ENCODE peak calls at places on chromosome 22, in five cellular contexts. One of them, this sample, is unnamed.

GRCh38 chr22:41052661-41053490 is 39.5 kb upstream of the EP300 start:
- DNase-seq in IMR-90: peak; percentile 84
- DNase-seq in mesendoderm: peak; percentile 16
- DNase-seq in H1: no peak
- DNase-seq in neuronal stem cell: no peak
- DNase-seq in this sample: peak; percentile 92

GRCh38 chr22:30694171-30694637 is 470 bp upstream of the OSBP2 start:
- DNase-seq in IMR-90: peak; percentile 35
- DNase-seq in mesendoderm: peak; percentile 58
- DNase-seq in H1: peak; percentile 82
- DNase-seq in neuronal stem cell: peak; percentile 40
- DNase-seq in this sample: peak; percentile 11

GRCh38 chr22:28151241-28151640 is 232.2 kb upstream of the PITPNB start:
- DNase-seq in IMR-90: no peak
- DNase-seq in mesendoderm: no peak
- DNase-seq in H1: no peak
- DNase-seq in neuronal stem cell: no peak
- DNase-seq in this sample: peak; percentile 47

GRCh38 chr22:37822079-37822833 is 926 bp upstream of the GALR3 start:
- DNase-seq in IMR-90: no peak
- DNase-seq in mesendoderm: peak; percentile 61
- DNase-seq in H1: peak; percentile 62
- DNase-seq in neuronal stem cell: no peak
- DNase-seq in this sample: no peak

GRCh38 chr22:19579880-19580279 is 55.7 kb upstream of the CLDN5 start:
- DNase-seq in IMR-90: no peak
- DNase-seq in mesendoderm: no peak
- DNase-seq in H1: no peak
- DNase-seq in neuronal stem cell: no peak
- DNase-seq in this sample: no peak

GRCh38 chr22:47168441-47168840 is 406.0 kb downstream of the TBC1D22A start:
- DNase-seq in IMR-90: no peak
- DNase-seq in mesendoderm: no peak
- DNase-seq in H1: no peak
- DNase-seq in neuronal stem cell: no peak
- DNase-seq in this sample: no peak

GRCh38 chr22:49958961-49959781 is 1.4 kb upstream of the PIM3 start:
- DNase-seq in IMR-90: no peak
- DNase-seq in mesendoderm: no peak
- DNase-seq in H1: no peak
- DNase-seq in neuronal stem cell: no peak
- DNase-seq in this sample: no peak

GRCh38 chr22:44316393-44317162 is 3.8 kb upstream of the SHISAL1 start:
- DNase-seq in IMR-90: no peak
- DNase-seq in mesendoderm: no peak
- DNase-seq in H1: no peak
- DNase-seq in neuronal stem cell: no peak
- DNase-seq in this sample: no peak

GRCh38 chr22:30295576-30295975 is 6.3 kb upstream of the CASTOR1 start:
- DNase-seq in IMR-90: no peak
- DNase-seq in mesendoderm: no peak
- DNase-seq in H1: no peak
- DNase-seq in neuronal stem cell: no peak
- DNase-seq in this sample: no peak

GRCh38 chr22:29113329-29113728 is 40.5 kb downstream of the KREMEN1 start:
- DNase-seq in IMR-90: peak; percentile 57
- DNase-seq in mesendoderm: no peak
- DNase-seq in H1: no peak
- DNase-seq in neuronal stem cell: no peak
- DNase-seq in this sample: no peak

GRCh38 chr22:38203090-38203810 is 1.5 kb downstream of the MAFF start:
- DNase-seq in IMR-90: peak; percentile 53
- DNase-seq in mesendoderm: peak; percentile 48
- DNase-seq in H1: peak; percentile 73
- DNase-seq in neuronal stem cell: no peak
- DNase-seq in this sample: peak; percentile 56

GRCh38 chr22:24576793-24577192 is 16.1 kb downstream of the LRRC75B start:
- DNase-seq in IMR-90: no peak
- DNase-seq in mesendoderm: no peak
- DNase-seq in H1: no peak
- DNase-seq in neuronal stem cell: no peak
- DNase-seq in this sample: no peak

GRCh38 chr22:17368727-17369552 is at the start of gene CECR2:
- DNase-seq in IMR-90: no peak
- DNase-seq in mesendoderm: peak; percentile 95
- DNase-seq in H1: peak; percentile 84
- DNase-seq in neuronal stem cell: peak; percentile 90
- DNase-seq in this sample: peak; percentile 1

GRCh38 chr22:30001459-30001858 is 78.8 kb upstream of the HORMAD2 start:
- DNase-seq in IMR-90: no peak
- DNase-seq in mesendoderm: no peak
- DNase-seq in H1: no peak
- DNase-seq in neuronal stem cell: no peak
- DNase-seq in this sample: no peak

GRCh38 chr22:29225422-29226090 is 19.9 kb downstream of the EMID1 start:
- DNase-seq in IMR-90: peak; percentile 42
- DNase-seq in mesendoderm: no peak
- DNase-seq in H1: no peak
- DNase-seq in neuronal stem cell: no peak
- DNase-seq in this sample: peak; percentile 73

GRCh38 chr22:30245985-30246901 is at the start of gene LIF:
- DNase-seq in IMR-90: peak; percentile 86
- DNase-seq in mesendoderm: peak; percentile 49
- DNase-seq in H1: peak; percentile 75
- DNase-seq in neuronal stem cell: no peak
- DNase-seq in this sample: peak; percentile 83

GRCh38 chr22:45997775-45998637 is 21.0 kb upstream of the WNT7B start:
- DNase-seq in IMR-90: no peak
- DNase-seq in mesendoderm: no peak
- DNase-seq in H1: no peak
- DNase-seq in neuronal stem cell: no peak
- DNase-seq in this sample: no peak

GRCh38 chr22:43164636-43165035 is 13.3 kb downstream of the TSPO start:
- DNase-seq in IMR-90: no peak
- DNase-seq in mesendoderm: no peak
- DNase-seq in H1: no peak
- DNase-seq in neuronal stem cell: no peak
- DNase-seq in this sample: no peak

GRCh38 chr22:19803736-19804267 is 43.2 kb downstream of the TBX1 start:
- DNase-seq in IMR-90: no peak
- DNase-seq in mesendoderm: no peak
- DNase-seq in H1: no peak
- DNase-seq in neuronal stem cell: no peak
- DNase-seq in this sample: no peak

GRCh38 chr22:17113600-17113999 is 7.6 kb downstream of the TMEM121B start:
- DNase-seq in IMR-90: no peak
- DNase-seq in mesendoderm: no peak
- DNase-seq in H1: no peak
- DNase-seq in neuronal stem cell: no peak
- DNase-seq in this sample: no peak

GRCh38 chr22:40855960-40856512 is 403 bp downstream of the ST13 start:
- DNase-seq in IMR-90: peak; percentile 18
- DNase-seq in mesendoderm: peak; percentile 52
- DNase-seq in H1: no peak
- DNase-seq in neuronal stem cell: peak; percentile 53
- DNase-seq in this sample: no peak

GRCh38 chr22:29509298-29509697 is 29.3 kb downstream of the NEFH start:
- DNase-seq in IMR-90: no peak
- DNase-seq in mesendoderm: peak; percentile 3
- DNase-seq in H1: no peak
- DNase-seq in neuronal stem cell: no peak
- DNase-seq in this sample: no peak

GRCh38 chr22:24588756-24589481 is 4.0 kb downstream of the LRRC75B start:
- DNase-seq in IMR-90: no peak
- DNase-seq in mesendoderm: no peak
- DNase-seq in H1: no peak
- DNase-seq in neuronal stem cell: no peak
- DNase-seq in this sample: no peak

GRCh38 chr22:45139693-45140092 is 24.0 kb upstream of the NUP50 start:
- DNase-seq in IMR-90: no peak
- DNase-seq in mesendoderm: no peak
- DNase-seq in H1: no peak
- DNase-seq in neuronal stem cell: no peak
- DNase-seq in this sample: no peak

GRCh38 chr22:40479126-40479800 is 108.9 kb downstream of the SGSM3 start:
- DNase-seq in IMR-90: no peak
- DNase-seq in mesendoderm: peak; percentile 96
- DNase-seq in H1: peak; percentile 39
- DNase-seq in neuronal stem cell: no peak
- DNase-seq in this sample: no peak

GRCh38 chr22:37566329-37566837 is 6.1 kb downstream of the CDC42EP1 start:
- DNase-seq in IMR-90: no peak
- DNase-seq in mesendoderm: no peak
- DNase-seq in H1: no peak
- DNase-seq in neuronal stem cell: no peak
- DNase-seq in this sample: no peak

GRCh38 chr22:50371101-50371648 is 28.0 kb downstream of the PPP6R2 start:
- DNase-seq in IMR-90: no peak
- DNase-seq in mesendoderm: no peak
- DNase-seq in H1: no peak
- DNase-seq in neuronal stem cell: no peak
- DNase-seq in this sample: no peak

GRCh38 chr22:27554106-27554814 is 247.3 kb downstream of the MN1 start:
- DNase-seq in IMR-90: peak; percentile 20
- DNase-seq in mesendoderm: peak; percentile 15
- DNase-seq in H1: no peak
- DNase-seq in neuronal stem cell: no peak
- DNase-seq in this sample: peak; percentile 46

GRCh38 chr22:44120314-44120704 is 60.4 kb upstream of the PARVG start:
- DNase-seq in IMR-90: no peak
- DNase-seq in mesendoderm: peak; percentile 47
- DNase-seq in H1: no peak
- DNase-seq in neuronal stem cell: no peak
- DNase-seq in this sample: no peak

GRCh38 chr22:27756212-27756660 is 45.3 kb downstream of the MN1 start:
- DNase-seq in IMR-90: no peak
- DNase-seq in mesendoderm: no peak
- DNase-seq in H1: no peak
- DNase-seq in neuronal stem cell: no peak
- DNase-seq in this sample: no peak

GRCh38 chr22:41687901-41688364 is 734 bp downstream of the SNU13 start:
- DNase-seq in IMR-90: peak; percentile 22
- DNase-seq in mesendoderm: peak; percentile 59
- DNase-seq in H1: no peak
- DNase-seq in neuronal stem cell: no peak
- DNase-seq in this sample: peak; percentile 59

DNA sequence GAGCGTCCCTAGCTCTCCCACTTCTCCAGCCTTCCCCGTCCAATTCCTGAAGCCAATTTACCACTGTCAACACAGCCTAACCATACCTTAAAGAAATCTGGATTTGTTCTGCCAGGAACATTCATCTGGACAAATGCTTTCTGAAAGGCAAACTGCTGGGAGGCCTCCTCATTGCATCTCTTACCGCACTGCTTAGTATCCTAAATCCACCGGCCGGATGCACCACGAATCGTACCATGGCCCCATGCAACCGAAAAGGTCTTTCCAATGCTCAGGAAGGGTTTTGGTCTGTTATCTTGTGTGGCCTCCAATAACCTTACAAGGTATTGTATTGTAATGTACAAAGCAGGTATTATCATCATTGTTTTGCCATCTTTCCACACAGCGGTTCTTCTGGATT is 57.6 kb downstream of the MYH9 start:
- DNase-seq in IMR-90: no peak
- DNase-seq in mesendoderm: peak; percentile 44
- DNase-seq in H1: no peak
- DNase-seq in neuronal stem cell: no peak
- DNase-seq in this sample: no peak
- H3K79me1 ChIP-seq in IMR-90: peaks cover 94% of the 10 kb centered on the region
- H3K79me1 ChIP-seq in mesendoderm: peaks cover 44% of the 10 kb centered on the region
- H3K79me1 ChIP-seq in H1: peaks cover 13% of the 10 kb centered on the region
- H3K79me1 ChIP-seq in neuronal stem cell: peaks cover 15% of the 10 kb centered on the region
- H3K79me1 ChIP-seq in this sample: no peaks in the 10 kb centered on the region

GRCh38 chr22:39457546-39458442 is 982 bp downstream of the MGAT3 start:
- DNase-seq in IMR-90: no peak
- DNase-seq in mesendoderm: no peak
- DNase-seq in H1: no peak
- DNase-seq in neuronal stem cell: no peak
- DNase-seq in this sample: no peak
- H3K4me3 ChIP-seq in IMR-90: peak overlapping the region; percentile 28
- H3K4me3 ChIP-seq in mesendoderm: peak overlapping the region; percentile 43
- H3K4me3 ChIP-seq in H1: peak overlapping the region; percentile 89
- H3K4me3 ChIP-seq in neuronal stem cell: peak overlapping the region; percentile 84
- H3K4me3 ChIP-seq in this sample: peak overlapping the region; percentile 60

GRCh38 chr22:32544953-32545558 is 70.4 kb downstream of the FBXO7 start:
- DNase-seq in IMR-90: peak; percentile 70
- DNase-seq in mesendoderm: no peak
- DNase-seq in H1: no peak
- DNase-seq in neuronal stem cell: no peak
- DNase-seq in this sample: peak; percentile 49

GRCh38 chr22:32542332-32543019 is 67.9 kb downstream of the FBXO7 start:
- DNase-seq in IMR-90: no peak
- DNase-seq in mesendoderm: no peak
- DNase-seq in H1: no peak
- DNase-seq in neuronal stem cell: no peak
- DNase-seq in this sample: no peak

GRCh38 chr22:32541481-32541880 is 66.9 kb downstream of the FBXO7 start:
- DNase-seq in IMR-90: no peak
- DNase-seq in mesendoderm: no peak
- DNase-seq in H1: no peak
- DNase-seq in neuronal stem cell: no peak
- DNase-seq in this sample: no peak

GRCh38 chr22:32545801-32546200 is 71.2 kb downstream of the FBXO7 start:
- DNase-seq in IMR-90: peak; percentile 45
- DNase-seq in mesendoderm: no peak
- DNase-seq in H1: no peak
- DNase-seq in neuronal stem cell: no peak
- DNase-seq in this sample: peak; percentile 70

GRCh38 chr22:32543020-32543357 is 68.4 kb downstream of the FBXO7 start:
- DNase-seq in IMR-90: no peak
- DNase-seq in mesendoderm: no peak
- DNase-seq in H1: no peak
- DNase-seq in neuronal stem cell: no peak
- DNase-seq in this sample: no peak
- H3K9ac ChIP-seq in IMR-90: no peak overlapping the region
- H3K9ac ChIP-seq in mesendoderm: no peak overlapping the region
- H3K9ac ChIP-seq in H1: no peak overlapping the region
- H3K9ac ChIP-seq in neuronal stem cell: no peak overlapping the region
- H3K9ac ChIP-seq in this sample: peak overlapping the region; percentile 15

DNA sequence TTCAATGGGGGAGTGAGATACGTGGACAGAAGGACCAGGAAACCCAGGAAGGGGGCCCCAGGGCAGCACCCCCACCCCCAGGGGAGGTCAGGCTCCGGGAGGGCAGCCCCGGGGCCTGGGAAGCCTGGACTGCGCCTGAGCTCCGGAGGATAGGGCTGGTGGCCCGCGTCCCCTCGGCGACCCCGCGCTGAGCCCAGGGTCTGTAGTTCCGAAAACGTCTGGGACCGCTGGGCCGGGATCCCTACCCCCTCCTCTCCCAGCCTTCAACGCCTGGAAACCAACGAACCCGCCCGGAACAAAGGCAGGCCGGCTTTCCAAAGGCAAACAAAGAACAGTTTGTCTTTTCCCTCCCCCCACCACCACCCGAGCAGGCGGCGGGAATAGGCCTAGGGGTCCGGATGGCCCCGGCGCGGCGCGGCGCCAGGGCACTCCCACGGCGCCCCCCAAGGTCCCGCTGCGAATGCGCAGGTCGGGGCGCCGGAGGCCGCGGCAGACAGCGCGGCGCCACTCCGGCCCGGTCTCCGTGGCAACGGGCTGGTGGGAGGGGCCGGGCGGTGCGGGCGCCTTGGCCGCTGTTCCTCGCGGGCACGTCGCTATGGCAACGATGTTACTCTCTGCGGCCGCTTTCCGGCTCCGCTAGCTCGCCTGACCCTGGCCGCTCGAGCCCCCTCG is 58.5 kb downstream of the IGLL1 start:
- DNase-seq in IMR-90: peak; percentile 75
- DNase-seq in mesendoderm: peak; percentile 98
- DNase-seq in H1: peak; percentile 91
- DNase-seq in neuronal stem cell: peak; percentile 93
- DNase-seq in this sample: peak; percentile 95
- H3K79me1 ChIP-seq in IMR-90: no peaks in the 10 kb centered on the region
- H3K79me1 ChIP-seq in mesendoderm: no peaks in the 10 kb centered on the region
- H3K79me1 ChIP-seq in H1: no peaks in the 10 kb centered on the region
- H3K79me1 ChIP-seq in neuronal stem cell: no peaks in the 10 kb centered on the region
- H3K79me1 ChIP-seq in this sample: no peaks in the 10 kb centered on the region

This sample was measured in mesenchymal stem cell.